ENCODE peak calls at places on chromosomes 12 and 14, in five cellular contexts. One of them, this sample, is unnamed.

GRCh38 chr14:101600891-101601602 is 39.8 kb downstream of the DIO3 start:
- DNase-seq in activated gamma-delta T cell treated with Interleukin-2 at 50 U/mL for 16 hours: no peak
- DNase-seq in Kasumi-1: no peak
- DNase-seq in activated T-cell treated with anti-CD3 and anti-CD28 coated beads, Interleukin-2, amount 50 U/mL, for 72 hours: no peak
- DNase-seq in astrocyte of the spinal cord: no peak
- DNase-seq in this sample: no peak

GRCh38 chr12:121791671-121792496 is 1.6 kb downstream of the RHOF start:
- DNase-seq in activated T-cell treated with anti-CD3 and anti-CD28 coated beads, Interleukin-2, amount 50 U/mL, for 72 hours: peak
- DNase-seq in activated gamma-delta T cell treated with Interleukin-2 at 50 U/mL for 16 hours: peak
- DNase-seq in astrocyte of the spinal cord: no peak
- DNase-seq in Kasumi-1: no peak
- DNase-seq in this sample: no peak

GRCh38 chr12:131827961-131828534 is at the start of gene MMP17:
- DNase-seq in activated T-cell treated with anti-CD3 and anti-CD28 coated beads, Interleukin-2, amount 50 U/mL, for 72 hours: peak
- DNase-seq in astrocyte of the spinal cord: peak
- DNase-seq in Kasumi-1: peak
- DNase-seq in activated gamma-delta T cell treated with Interleukin-2 at 50 U/mL for 16 hours: no peak
- DNase-seq in this sample: peak

GRCh38 chr14:84128025-84128424 is 1401.9 kb upstream of the FLRT2 start:
- DNase-seq in activated T-cell treated with anti-CD3 and anti-CD28 coated beads, Interleukin-2, amount 50 U/mL, for 72 hours: no peak
- DNase-seq in astrocyte of the spinal cord: no peak
- DNase-seq in activated gamma-delta T cell treated with Interleukin-2 at 50 U/mL for 16 hours: no peak
- DNase-seq in Kasumi-1: no peak
- DNase-seq in this sample: no peak

GRCh38 chr12:49912846-49913245 is 9.1 kb upstream of the FAIM2 start:
- DNase-seq in astrocyte of the spinal cord: no peak
- DNase-seq in activated gamma-delta T cell treated with Interleukin-2 at 50 U/mL for 16 hours: no peak
- DNase-seq in Kasumi-1: no peak
- DNase-seq in activated T-cell treated with anti-CD3 and anti-CD28 coated beads, Interleukin-2, amount 50 U/mL, for 72 hours: no peak
- DNase-seq in this sample: no peak

GRCh38 chr12:28844718-28845117 is 304.4 kb upstream of the FAR2 start:
- DNase-seq in activated T-cell treated with anti-CD3 and anti-CD28 coated beads, Interleukin-2, amount 50 U/mL, for 72 hours: no peak
- DNase-seq in Kasumi-1: no peak
- DNase-seq in activated gamma-delta T cell treated with Interleukin-2 at 50 U/mL for 16 hours: no peak
- DNase-seq in astrocyte of the spinal cord: no peak
- DNase-seq in this sample: no peak

GRCh38 chr14:89911018-89911919 is 43.3 kb downstream of the EFCAB11 start:
- DNase-seq in activated T-cell treated with anti-CD3 and anti-CD28 coated beads, Interleukin-2, amount 50 U/mL, for 72 hours: no peak
- DNase-seq in Kasumi-1: no peak
- DNase-seq in astrocyte of the spinal cord: peak
- DNase-seq in activated gamma-delta T cell treated with Interleukin-2 at 50 U/mL for 16 hours: no peak
- DNase-seq in this sample: peak

GRCh38 chr12:120012067-120012621 is 23.1 kb downstream of the BICDL1 start:
- DNase-seq in activated gamma-delta T cell treated with Interleukin-2 at 50 U/mL for 16 hours: peak
- DNase-seq in Kasumi-1: no peak
- DNase-seq in astrocyte of the spinal cord: no peak
- DNase-seq in activated T-cell treated with anti-CD3 and anti-CD28 coated beads, Interleukin-2, amount 50 U/mL, for 72 hours: peak
- DNase-seq in this sample: no peak

GRCh38 chr14:68970096-68970612 is 8.9 kb downstream of the ACTN1 start:
- DNase-seq in Kasumi-1: no peak
- DNase-seq in activated T-cell treated with anti-CD3 and anti-CD28 coated beads, Interleukin-2, amount 50 U/mL, for 72 hours: no peak
- DNase-seq in activated gamma-delta T cell treated with Interleukin-2 at 50 U/mL for 16 hours: peak
- DNase-seq in astrocyte of the spinal cord: peak
- DNase-seq in this sample: no peak

GRCh38 chr12:29644536-29645162 is 139.1 kb downstream of the TMTC1 start:
- DNase-seq in activated T-cell treated with anti-CD3 and anti-CD28 coated beads, Interleukin-2, amount 50 U/mL, for 72 hours: no peak
- DNase-seq in Kasumi-1: no peak
- DNase-seq in activated gamma-delta T cell treated with Interleukin-2 at 50 U/mL for 16 hours: no peak
- DNase-seq in astrocyte of the spinal cord: no peak
- DNase-seq in this sample: no peak

GRCh38 chr12:111180830-111181726 is 187.8 kb downstream of the PHETA1 start:
- DNase-seq in Kasumi-1: peak
- DNase-seq in activated gamma-delta T cell treated with Interleukin-2 at 50 U/mL for 16 hours: no peak
- DNase-seq in activated T-cell treated with anti-CD3 and anti-CD28 coated beads, Interleukin-2, amount 50 U/mL, for 72 hours: no peak
- DNase-seq in astrocyte of the spinal cord: no peak
- DNase-seq in this sample: peak

GRCh38 chr14:50957296-50957695 is 13.0 kb upstream of the PYGL start:
- DNase-seq in Kasumi-1: no peak
- DNase-seq in activated gamma-delta T cell treated with Interleukin-2 at 50 U/mL for 16 hours: no peak
- DNase-seq in astrocyte of the spinal cord: peak
- DNase-seq in activated T-cell treated with anti-CD3 and anti-CD28 coated beads, Interleukin-2, amount 50 U/mL, for 72 hours: no peak
- DNase-seq in this sample: no peak

GRCh38 chr12:101945361-101946232 is 68.2 kb downstream of the DRAM1 start:
- DNase-seq in Kasumi-1: no peak
- DNase-seq in astrocyte of the spinal cord: no peak
- DNase-seq in activated gamma-delta T cell treated with Interleukin-2 at 50 U/mL for 16 hours: no peak
- DNase-seq in activated T-cell treated with anti-CD3 and anti-CD28 coated beads, Interleukin-2, amount 50 U/mL, for 72 hours: no peak
- DNase-seq in this sample: no peak

GRCh38 chr14:104248203-104249055 is 110.0 kb downstream of the KIF26A start:
- DNase-seq in astrocyte of the spinal cord: no peak
- DNase-seq in Kasumi-1: no peak
- DNase-seq in activated T-cell treated with anti-CD3 and anti-CD28 coated beads, Interleukin-2, amount 50 U/mL, for 72 hours: no peak
- DNase-seq in activated gamma-delta T cell treated with Interleukin-2 at 50 U/mL for 16 hours: no peak
- DNase-seq in this sample: no peak

GRCh38 chr14:93040443-93040842 is 75.3 kb downstream of the ITPK1 start:
- DNase-seq in Kasumi-1: no peak
- DNase-seq in activated T-cell treated with anti-CD3 and anti-CD28 coated beads, Interleukin-2, amount 50 U/mL, for 72 hours: no peak
- DNase-seq in astrocyte of the spinal cord: no peak
- DNase-seq in activated gamma-delta T cell treated with Interleukin-2 at 50 U/mL for 16 hours: no peak
- DNase-seq in this sample: no peak

GRCh38 chr12:124053855-124054254 is 80.8 kb downstream of the ZNF664 start:
- DNase-seq in activated T-cell treated with anti-CD3 and anti-CD28 coated beads, Interleukin-2, amount 50 U/mL, for 72 hours: no peak
- DNase-seq in Kasumi-1: no peak
- DNase-seq in astrocyte of the spinal cord: peak
- DNase-seq in activated gamma-delta T cell treated with Interleukin-2 at 50 U/mL for 16 hours: no peak
- DNase-seq in this sample: peak

GRCh38 chr14:68659021-68659931 is 133.6 kb downstream of the ZFP36L1 start:
- DNase-seq in activated T-cell treated with anti-CD3 and anti-CD28 coated beads, Interleukin-2, amount 50 U/mL, for 72 hours: no peak
- DNase-seq in Kasumi-1: no peak
- DNase-seq in activated gamma-delta T cell treated with Interleukin-2 at 50 U/mL for 16 hours: no peak
- DNase-seq in astrocyte of the spinal cord: peak
- DNase-seq in this sample: no peak

GRCh38 chr14:95784137-95784536 is 70.2 kb upstream of the TCL1A start:
- DNase-seq in activated T-cell treated with anti-CD3 and anti-CD28 coated beads, Interleukin-2, amount 50 U/mL, for 72 hours: no peak
- DNase-seq in astrocyte of the spinal cord: peak
- DNase-seq in Kasumi-1: peak
- DNase-seq in activated gamma-delta T cell treated with Interleukin-2 at 50 U/mL for 16 hours: no peak
- DNase-seq in this sample: peak

GRCh38 chr12:102478416-102479098 is 1.8 kb downstream of the IGF1 start:
- DNase-seq in Kasumi-1: no peak
- DNase-seq in activated gamma-delta T cell treated with Interleukin-2 at 50 U/mL for 16 hours: peak
- DNase-seq in activated T-cell treated with anti-CD3 and anti-CD28 coated beads, Interleukin-2, amount 50 U/mL, for 72 hours: peak
- DNase-seq in astrocyte of the spinal cord: no peak
- DNase-seq in this sample: no peak

GRCh38 chr12:1852076-1852475 is 31.7 kb downstream of the LRTM2 start:
- DNase-seq in activated T-cell treated with anti-CD3 and anti-CD28 coated beads, Interleukin-2, amount 50 U/mL, for 72 hours: no peak
- DNase-seq in Kasumi-1: peak
- DNase-seq in astrocyte of the spinal cord: no peak
- DNase-seq in activated gamma-delta T cell treated with Interleukin-2 at 50 U/mL for 16 hours: no peak
- DNase-seq in this sample: no peak

GRCh38 chr12:93100610-93101009 is 171.5 kb upstream of the EEA1 start:
- DNase-seq in astrocyte of the spinal cord: no peak
- DNase-seq in activated T-cell treated with anti-CD3 and anti-CD28 coated beads, Interleukin-2, amount 50 U/mL, for 72 hours: no peak
- DNase-seq in Kasumi-1: no peak
- DNase-seq in activated gamma-delta T cell treated with Interleukin-2 at 50 U/mL for 16 hours: no peak
- DNase-seq in this sample: no peak

GRCh38 chr14:94180655-94181271 is 6.6 kb downstream of the PPP4R4 start:
- DNase-seq in Kasumi-1: peak
- DNase-seq in activated gamma-delta T cell treated with Interleukin-2 at 50 U/mL for 16 hours: no peak
- DNase-seq in astrocyte of the spinal cord: peak
- DNase-seq in activated T-cell treated with anti-CD3 and anti-CD28 coated beads, Interleukin-2, amount 50 U/mL, for 72 hours: no peak
- DNase-seq in this sample: peak

GRCh38 chr14:28762949-28763313 is 3.7 kb upstream of the FOXG1 start:
- DNase-seq in activated gamma-delta T cell treated with Interleukin-2 at 50 U/mL for 16 hours: no peak
- DNase-seq in astrocyte of the spinal cord: no peak
- DNase-seq in Kasumi-1: no peak
- DNase-seq in activated T-cell treated with anti-CD3 and anti-CD28 coated beads, Interleukin-2, amount 50 U/mL, for 72 hours: no peak
- DNase-seq in this sample: no peak

GRCh38 chr12:80156306-80156705 is 57.0 kb downstream of the OTOGL start:
- DNase-seq in astrocyte of the spinal cord: no peak
- DNase-seq in activated gamma-delta T cell treated with Interleukin-2 at 50 U/mL for 16 hours: no peak
- DNase-seq in Kasumi-1: no peak
- DNase-seq in activated T-cell treated with anti-CD3 and anti-CD28 coated beads, Interleukin-2, amount 50 U/mL, for 72 hours: no peak
- DNase-seq in this sample: no peak

GRCh38 chr12:10304161-10304574 is 3.5 kb upstream of the KLRD1 start:
- DNase-seq in astrocyte of the spinal cord: peak
- DNase-seq in activated T-cell treated with anti-CD3 and anti-CD28 coated beads, Interleukin-2, amount 50 U/mL, for 72 hours: peak
- DNase-seq in Kasumi-1: no peak
- DNase-seq in activated gamma-delta T cell treated with Interleukin-2 at 50 U/mL for 16 hours: peak
- DNase-seq in this sample: peak

GRCh38 chr14:72946491-72946890 is 20.2 kb downstream of the DCAF4 start:
- DNase-seq in Kasumi-1: no peak
- DNase-seq in activated gamma-delta T cell treated with Interleukin-2 at 50 U/mL for 16 hours: no peak
- DNase-seq in activated T-cell treated with anti-CD3 and anti-CD28 coated beads, Interleukin-2, amount 50 U/mL, for 72 hours: no peak
- DNase-seq in astrocyte of the spinal cord: peak
- DNase-seq in this sample: no peak

GRCh38 chr14:68669644-68670343 is 123.1 kb downstream of the ZFP36L1 start:
- DNase-seq in activated gamma-delta T cell treated with Interleukin-2 at 50 U/mL for 16 hours: no peak
- DNase-seq in astrocyte of the spinal cord: peak
- DNase-seq in Kasumi-1: no peak
- DNase-seq in activated T-cell treated with anti-CD3 and anti-CD28 coated beads, Interleukin-2, amount 50 U/mL, for 72 hours: no peak
- DNase-seq in this sample: no peak

GRCh38 chr12:69873429-69873828 is 48.4 kb downstream of the MYRFL start:
- DNase-seq in activated gamma-delta T cell treated with Interleukin-2 at 50 U/mL for 16 hours: no peak
- DNase-seq in Kasumi-1: no peak
- DNase-seq in activated T-cell treated with anti-CD3 and anti-CD28 coated beads, Interleukin-2, amount 50 U/mL, for 72 hours: no peak
- DNase-seq in astrocyte of the spinal cord: no peak
- DNase-seq in this sample: no peak